ENCODE peak calls at places on chromosomes 11 and 22, in seven cellular contexts. N is Caco-2; I is A549; V is heart right ventricle; Q is AG04450; E is psoas muscle; M is CD4-positive, CD25-positive, alpha-beta regulatory T cell. H is an unnamed sample. For H3K9me3, the result is how much of the 10 kb centered on the place peaks cover.

GRCh38 chr11:16844268-16844667 is 105.8 kb downstream of the C11orf58 start:
- DNase-seq in N (no peak), I (no peak), V (no peak), Q (no peak), E (no peak), M (no peak), H (no peak)

GRCh38 chr11:35367491-35367890 is 51.9 kb downstream of the SLC1A2 start:
- DNase-seq in N (no peak), I (no peak), V (peak), Q (peak), E (no peak), M (no peak), H (no peak)

GRCh38 chr11:93622043-93622442 is 39.4 kb upstream of the CEP295 start:
- DNase-seq in N (peak), I (peak), V (no peak), Q (no peak), E (no peak), M (no peak), H (no peak)

GRCh38 chr11:69465236-69466000 is 16.0 kb upstream of the LINC01488 start:
- DNase-seq in N (no peak), I (no peak), V (no peak), Q (no peak), E (peak), M (no peak), H (no peak)

GRCh38 chr22:43078522-43078921 is 10.7 kb downstream of the TTLL1 start:
- DNase-seq in N (no peak), I (no peak), V (no peak), Q (no peak), E (no peak), M (no peak), H (no peak)

GRCh38 chr11:67613313-67613959 is 6.7 kb downstream of the NDUFV1 start:
- DNase-seq in N (no peak), I (no peak), V (no peak), Q (no peak), E (no peak), M (no peak), H (no peak)

GRCh38 chr11:83092488-83093384 is 21.0 kb upstream of the RAB30 start:
- DNase-seq in N (peak), I (peak), V (no peak), Q (no peak), E (peak), M (no peak), H (no peak)

GRCh38 chr11:28017816-28018215 is 90.1 kb downstream of the KIF18A start:
- DNase-seq in N (no peak), I (no peak), V (no peak), Q (no peak), E (no peak), M (no peak), H (no peak)

GRCh38 chr11:43788394-43788793 is 92.2 kb upstream of the ALKBH3 start:
- DNase-seq in N (no peak), I (no peak), V (peak), Q (no peak), E (no peak), M (no peak), H (no peak)

GRCh38 chr11:118155781-118156530 is 3.3 kb upstream of the SCN4B start:
- DNase-seq in N (no peak), I (no peak), V (no peak), Q (no peak), E (no peak), M (no peak), H (no peak)

GRCh38 chr22:44661659-44662569 is 40.1 kb upstream of the PRR5 start:
- DNase-seq in N (no peak), I (no peak), V (no peak), Q (no peak), E (peak), M (no peak), H (no peak)

DNA sequence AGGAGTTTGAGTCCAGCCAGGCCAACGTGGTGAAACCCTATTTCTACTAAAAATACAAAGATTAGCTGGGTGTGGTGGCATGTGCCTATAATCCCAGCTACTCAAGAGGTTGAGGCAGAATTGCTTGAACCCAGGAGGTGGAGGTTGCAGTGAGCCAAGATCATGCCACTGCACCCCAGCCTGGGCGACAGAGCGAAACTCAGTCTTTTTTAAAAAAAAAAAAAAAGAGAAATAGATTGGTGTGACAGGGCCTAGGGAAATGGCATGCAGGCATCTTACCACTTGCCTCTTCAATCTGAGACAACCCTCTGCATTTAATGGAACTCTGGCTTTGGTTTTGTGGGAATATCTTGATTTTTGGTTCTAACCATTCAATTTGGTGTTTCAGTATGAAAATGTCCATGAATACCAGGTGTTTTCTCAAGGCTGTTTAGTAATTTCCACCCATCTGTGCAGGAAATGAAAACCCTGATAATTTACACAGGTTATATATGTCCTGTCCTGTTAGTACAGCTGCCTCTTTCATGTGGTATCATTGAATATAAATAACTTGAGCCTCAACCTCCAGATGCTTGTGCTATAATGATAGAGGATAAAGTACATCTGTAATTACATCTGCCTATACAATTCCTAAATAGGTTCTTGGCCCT is 8.4 kb downstream of the XBP1 start:
- DNase-seq in N (no peak), I (no peak), V (no peak), Q (peak), E (no peak), M (peak), H (no peak)
- H3K9me3 ChIP-seq in N (under half), I (under half), V (under half), Q (under half), E (under half), M (under half), H (under half)

GRCh38 chr11:37390566-37390965 is 792.5 kb upstream of the RAG2 start:
- DNase-seq in N (no peak), I (no peak), V (no peak), Q (no peak), E (no peak), M (no peak), H (no peak)

GRCh38 chr11:37394236-37394870 is 796.3 kb upstream of the RAG2 start:
- DNase-seq in N (peak), I (peak), V (no peak), Q (no peak), E (no peak), M (no peak), H (no peak)
- H3K9me3 ChIP-seq in N (under half), I (under half), V (under half), Q (under half), E (under half), M (under half), H (under half)

DNA sequence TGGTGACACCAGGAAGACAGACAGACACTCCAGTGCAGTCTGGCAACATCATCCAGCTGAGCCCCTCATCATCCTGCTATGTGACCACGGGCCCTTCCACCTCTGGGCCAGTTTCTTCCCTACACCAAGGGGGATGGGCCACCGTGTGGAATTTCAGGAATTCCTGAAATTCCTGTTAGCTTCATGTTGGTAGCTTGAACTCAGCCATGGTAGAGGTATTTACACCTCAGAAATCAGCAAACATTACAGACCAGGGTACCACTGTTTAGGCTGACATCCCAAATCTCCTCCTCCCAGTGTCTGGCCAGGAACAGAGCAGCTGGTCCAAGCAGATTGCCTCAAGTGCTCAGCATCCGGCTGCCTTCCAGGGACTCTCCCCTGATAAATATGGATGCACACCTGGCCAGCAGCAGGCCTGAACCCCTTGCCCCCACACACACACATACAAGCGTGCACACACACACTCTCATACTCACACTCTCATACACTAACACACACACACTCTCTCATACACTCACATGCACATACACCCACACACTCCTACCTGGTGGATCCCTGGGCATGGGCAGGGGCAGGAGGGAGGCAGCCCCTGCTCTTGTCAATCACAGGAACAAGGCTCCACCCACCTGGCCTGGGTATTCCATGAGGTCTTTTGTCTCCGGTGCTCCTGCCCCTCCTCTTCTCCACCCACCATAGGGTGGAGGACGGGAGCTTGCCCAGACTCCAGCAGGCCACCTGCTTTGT is 85.2 kb downstream of the BUD13 start:
- DNase-seq in N (peak), I (no peak), V (no peak), Q (no peak), E (no peak), M (no peak), H (no peak)
- H3K9me3 ChIP-seq in N (under half), I (under half), V (under half), Q (under half), E (under half), M (under half), H (under half)

DNA sequence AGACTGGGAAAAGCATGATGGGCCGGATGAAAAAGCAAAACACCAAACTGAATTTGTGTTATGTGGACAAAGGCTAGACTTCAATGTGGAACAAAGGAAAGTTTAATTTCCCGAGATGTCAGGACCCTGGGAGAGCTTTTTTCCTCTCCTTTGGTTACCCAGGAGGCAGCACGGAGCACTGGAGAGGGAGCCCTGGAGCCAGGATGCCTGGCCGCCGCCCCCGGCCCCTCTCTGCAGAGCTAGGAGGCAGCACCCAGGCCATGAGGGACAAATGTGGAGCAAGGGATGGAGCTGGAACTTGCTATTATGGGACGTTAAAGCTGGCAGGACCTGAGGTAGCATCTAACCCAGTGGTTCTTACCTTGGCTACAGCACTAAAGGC is 108.9 kb downstream of the MORC2 start:
- DNase-seq in N (no peak), I (no peak), V (no peak), Q (no peak), E (no peak), M (no peak), H (no peak)
- H3K9me3 ChIP-seq in N (under half), I (under half), V (under half), Q (under half), E (under half), M (under half), H (under half)

DNA sequence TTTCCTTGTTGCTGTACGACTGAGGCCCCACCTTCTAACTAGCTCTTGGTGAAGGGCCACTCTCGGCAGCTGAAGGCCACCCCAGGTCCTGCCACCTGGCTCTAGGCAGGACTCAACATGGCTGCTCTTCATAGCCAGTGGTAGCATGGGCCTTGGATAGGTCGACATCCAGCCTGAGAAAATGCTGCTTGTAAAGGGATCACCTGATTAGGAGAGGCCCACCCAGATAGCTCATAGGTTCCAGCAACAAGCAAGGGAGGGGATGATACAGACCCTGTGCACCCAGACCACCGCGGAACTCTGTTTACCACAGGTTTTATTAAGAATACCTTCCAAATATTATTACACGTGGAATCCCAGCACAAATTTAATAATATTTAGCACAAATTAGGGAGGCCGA is 341.4 kb downstream of the BRD1 start:
- DNase-seq in N (no peak), I (no peak), V (no peak), Q (no peak), E (no peak), M (no peak), H (no peak)
- H3K9me3 ChIP-seq in N (under half), I (under half), V (under half), Q (half or more), E (under half), M (under half), H (under half)

GRCh38 chr11:74871037-74871436 is 77.9 kb downstream of the XRRA1 start:
- DNase-seq in N (no peak), I (no peak), V (no peak), Q (no peak), E (no peak), M (no peak), H (no peak)
- H3K9me3 ChIP-seq in N (under half), I (under half), V (under half), Q (under half), E (half or more), M (half or more), H (under half)

GRCh38 chr11:60852639-60853468 is 2.9 kb downstream of the PTGDR2 start:
- DNase-seq in N (no peak), I (no peak), V (no peak), Q (no peak), E (peak), M (no peak), H (no peak)
- H3K9me3 ChIP-seq in N (under half), I (under half), V (under half), Q (under half), E (under half), M (under half), H (under half)

GRCh38 chr22:47574551-47574950 is 812.1 kb downstream of the TBC1D22A start:
- DNase-seq in N (no peak), I (no peak), V (no peak), Q (no peak), E (no peak), M (no peak), H (no peak)

GRCh38 chr22:47570851-47571250 is 808.4 kb downstream of the TBC1D22A start:
- DNase-seq in N (no peak), I (no peak), V (no peak), Q (no peak), E (no peak), M (no peak), H (no peak)

GRCh38 chr22:47571616-47572015 is 809.2 kb downstream of the TBC1D22A start:
- DNase-seq in N (no peak), I (no peak), V (no peak), Q (no peak), E (peak), M (no peak), H (no peak)

GRCh38 chr22:47572443-47572842 is 810.0 kb downstream of the TBC1D22A start:
- DNase-seq in N (no peak), I (no peak), V (no peak), Q (no peak), E (peak), M (no peak), H (no peak)

DNA sequence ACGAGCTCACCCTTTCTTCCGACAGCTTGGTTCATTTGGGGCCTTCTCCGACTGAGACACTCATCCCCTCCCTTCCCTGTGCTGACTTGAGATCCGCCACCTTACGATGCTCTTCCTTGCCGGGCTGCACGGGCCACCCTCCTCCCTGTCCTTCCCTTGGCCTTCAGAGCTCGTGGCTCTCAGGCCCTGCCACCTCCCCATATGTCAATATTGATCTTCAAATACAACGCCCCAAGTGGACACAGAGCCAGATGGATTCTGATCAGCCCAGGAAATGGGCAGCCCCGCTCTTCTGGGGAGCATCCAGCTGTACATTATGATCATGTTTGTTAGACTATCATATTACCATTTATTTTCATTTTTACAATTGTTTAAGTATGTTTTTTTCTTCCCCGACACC is 812.8 kb downstream of the TBC1D22A start:
- DNase-seq in N (no peak), I (no peak), V (no peak), Q (no peak), E (no peak), M (no peak), H (no peak)
- H3K9me3 ChIP-seq in N (under half), I (under half), V (under half), Q (under half), E (under half), M (under half), H (under half)

GRCh38 chr22:47295226-47295901 is 532.9 kb downstream of the TBC1D22A start:
- DNase-seq in N (no peak), I (no peak), V (no peak), Q (no peak), E (no peak), M (no peak), H (no peak)
- H3K9me3 ChIP-seq in N (under half), I (under half), V (under half), Q (under half), E (under half), M (under half), H (under half)

GRCh38 chr11:114612686-114613085 is 17.1 kb upstream of the NXPE4 start:
- DNase-seq in N (no peak), I (no peak), V (no peak), Q (no peak), E (no peak), M (no peak), H (no peak)

GRCh38 chr11:114615448-114616361 is 20.1 kb upstream of the NXPE4 start:
- DNase-seq in N (no peak), I (no peak), V (no peak), Q (no peak), E (no peak), M (no peak), H (no peak)

GRCh38 chr11:114616516-114616915 is 20.9 kb upstream of the NXPE4 start:
- DNase-seq in N (no peak), I (no peak), V (no peak), Q (no peak), E (no peak), M (no peak), H (no peak)

GRCh38 chr11:114610984-114611944 is 15.7 kb upstream of the NXPE4 start:
- DNase-seq in N (no peak), I (peak), V (no peak), Q (no peak), E (no peak), M (no peak), H (no peak)

DNA sequence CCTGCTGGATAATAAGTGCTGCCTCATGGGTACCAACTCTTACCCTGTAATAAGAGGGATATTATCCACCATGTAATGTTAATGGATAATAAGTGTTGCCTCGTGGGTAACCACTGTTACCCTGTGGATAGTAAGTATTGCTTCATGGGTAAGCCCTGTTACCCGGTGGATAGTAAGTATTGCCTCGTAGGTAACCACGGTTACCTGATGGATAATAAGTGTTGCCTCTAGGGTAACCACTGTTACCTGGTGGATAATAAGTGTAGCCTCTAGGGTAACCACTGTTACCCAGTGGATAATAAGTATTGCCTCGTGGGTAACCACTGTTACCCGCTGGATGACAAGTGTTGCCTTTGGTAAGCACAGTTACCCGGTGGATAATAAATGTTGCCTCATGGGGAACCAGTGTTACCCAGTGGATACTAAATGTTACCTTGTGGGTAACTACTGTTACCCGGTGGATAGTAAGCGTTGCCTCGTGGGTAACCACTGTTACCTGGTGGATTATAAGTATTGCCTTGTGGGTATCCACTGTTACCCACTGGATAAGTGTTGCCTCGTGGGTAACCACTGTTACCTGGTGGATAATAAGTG is 18.6 kb upstream of the NXPE4 start:
- DNase-seq in N (no peak), I (no peak), V (no peak), Q (no peak), E (no peak), M (no peak), H (no peak)
- H3K9me3 ChIP-seq in N (under half), I (under half), V (under half), Q (under half), E (under half), M (under half), H (under half)

H was measured in iPS DF 6.9.